ENCODE peak calls at places on chromosome 5, in six cellular contexts. M, U, K, C, E and G are unnamed samples.

GRCh38 chr5:52727568-52727967 is 60.1 kb upstream of the ITGA1 start:
- DNase-seq in C (no peak), M (peak; percentile 33), K (peak; percentile 16), E (no peak), U (peak; percentile 73), G (peak; percentile 79)

GRCh38 chr5:142280066-142281011 is 44.5 kb downstream of the SPRY4 start:
- DNase-seq in U (peak; percentile 79), M (no peak), C (no peak), E (no peak), K (peak; percentile 75), G (peak; percentile 83)

GRCh38 chr5:66273131-66273530 is 129.0 kb downstream of the SREK1 start:
- DNase-seq in U (no peak), K (no peak), C (no peak), E (no peak), M (no peak), G (no peak)

GRCh38 chr5:148746826-148747535 is 79.4 kb upstream of the ADRB2 start:
- DNase-seq in E (no peak), U (peak; percentile 68), K (no peak), C (no peak), M (no peak), G (peak; percentile 23)

GRCh38 chr5:139138790-139139189 is 59.4 kb downstream of the SIL1 start:
- DNase-seq in U (peak; percentile 56), C (peak; percentile 45), K (peak; percentile 33), E (no peak), M (no peak), G (peak; percentile 55)

GRCh38 chr5:54135042-54135441 is 175.3 kb downstream of the ARL15 start:
- DNase-seq in E (no peak), K (no peak), M (no peak), U (peak; percentile 48), C (no peak), G (peak; percentile 77)

GRCh38 chr5:61619777-61620518 is 287.9 kb downstream of the ZSWIM6 start:
- DNase-seq in K (no peak), U (no peak), C (no peak), E (no peak), M (no peak), G (no peak)

GRCh38 chr5:131773805-131774204 is 23.0 kb downstream of the FNIP1 start:
- DNase-seq in U (no peak), K (no peak), M (no peak), C (no peak), E (no peak), G (no peak)

GRCh38 chr5:91095786-91096380 is 287.2 kb downstream of the ARRDC3 start:
- DNase-seq in M (no peak), C (no peak), E (no peak), U (no peak), K (no peak), G (no peak)

GRCh38 chr5:121164632-121165031 is 687.0 kb upstream of the FTMT start:
- DNase-seq in C (no peak), E (no peak), M (no peak), K (no peak), U (no peak), G (no peak)

GRCh38 chr5:55502759-55503158 is 32.0 kb downstream of the PLPP1 start:
- DNase-seq in E (no peak), C (no peak), U (no peak), K (no peak), M (no peak), G (no peak)

GRCh38 chr5:131005963-131006684 is 158.9 kb downstream of the HINT1 start:
- DNase-seq in U (no peak), E (no peak), M (no peak), C (no peak), K (no peak), G (no peak)

GRCh38 chr5:174307656-174308271 is 262.3 kb downstream of the NSG2 start:
- DNase-seq in E (no peak), C (no peak), K (no peak), M (no peak), U (no peak), G (no peak)

GRCh38 chr5:106171132-106171531 is 1499.6 kb downstream of the EFNA5 start:
- DNase-seq in U (no peak), K (no peak), E (no peak), M (no peak), C (no peak), G (peak; percentile 79)

GRCh38 chr5:123107343-123108240 is 18.6 kb downstream of the PRDM6 start:
- DNase-seq in U (no peak), M (no peak), E (no peak), C (no peak), K (no peak), G (no peak)

GRCh38 chr5:112710896-112711295 is 26.8 kb upstream of the APC start:
- DNase-seq in C (no peak), K (no peak), E (no peak), M (no peak), U (no peak), G (no peak)

GRCh38 chr5:171306785-171307591 is 2.1 kb upstream of the TLX3 start:
- DNase-seq in E (no peak), M (no peak), U (no peak), C (no peak), K (no peak), G (no peak)

GRCh38 chr5:93572101-93572772 is 8.8 kb downstream of the NR2F1-AS1 start:
- DNase-seq in K (no peak), C (no peak), M (no peak), U (no peak), E (no peak), G (no peak)

GRCh38 chr5:113804943-113805342 is 291.4 kb downstream of the YTHDC2 start:
- DNase-seq in U (no peak), K (no peak), E (no peak), M (no peak), C (no peak), G (no peak)

GRCh38 chr5:134552301-134552700 is 26.8 kb downstream of the JADE2 start:
- DNase-seq in C (peak; percentile 47), M (peak; percentile 95), U (peak; percentile 99), K (peak; percentile 86), E (no peak), G (peak; percentile 98)

GRCh38 chr5:178333821-178334481 is 101.3 kb upstream of the PHYKPL start:
- DNase-seq in C (no peak), K (no peak), M (no peak), E (no peak), U (no peak), G (no peak)

GRCh38 chr5:151553130-151553670 is 37.9 kb downstream of the FAT2 start:
- DNase-seq in E (no peak), M (no peak), C (no peak), U (no peak), K (no peak), G (no peak)

GRCh38 chr5:171496431-171496830 is 77.0 kb downstream of the FGF18 start:
- DNase-seq in U (no peak), E (no peak), M (no peak), C (no peak), K (no peak), G (no peak)

GRCh38 chr5:126595486-126596083 is 566 bp upstream of the ALDH7A1 start:
- DNase-seq in M (no peak), U (peak; percentile 88), C (no peak), K (no peak), E (no peak), G (no peak)

GRCh38 chr5:150140830-150141229 is 14.8 kb downstream of the PDGFRB start:
- DNase-seq in M (no peak), C (no peak), K (peak; percentile 42), U (peak; percentile 100), E (no peak), G (peak; percentile 87)
- H3K4me3 ChIP-seq in M (no peak overlapping the region), C (no peak overlapping the region), K (peak overlapping the region; percentile 36), U (no peak overlapping the region), E (no peak overlapping the region), G (no peak overlapping the region)

DNA sequence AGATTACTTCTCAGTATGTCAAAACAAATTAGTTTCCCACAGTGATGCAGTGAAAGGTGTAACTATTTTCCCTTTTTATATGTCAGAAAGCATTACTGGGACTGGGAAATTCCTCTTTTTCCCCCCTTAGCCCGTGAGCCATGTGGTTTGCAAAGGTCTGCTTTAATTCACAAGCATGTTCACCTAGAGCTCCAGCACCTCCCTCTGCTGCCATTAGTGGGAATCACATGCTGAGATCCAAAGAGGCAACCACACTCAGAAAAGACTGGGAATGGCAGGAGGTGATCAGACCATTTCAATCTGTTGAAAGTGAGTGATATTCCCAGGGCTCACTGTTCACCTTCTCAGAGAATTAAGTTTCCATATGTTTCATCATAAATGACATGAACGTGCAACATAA is 703.7 kb upstream of the WWC1 start:
- DNase-seq in C (no peak), M (no peak), K (no peak), U (peak; percentile 22), E (no peak), G (peak; percentile 48)
- TF ChIP-seq CTCF in C (peak; percentile 76), M (peak; percentile 64), K (peak; percentile 58), U (peak; percentile 39), E (peak; percentile 9), G (peak; percentile 70)

DNA sequence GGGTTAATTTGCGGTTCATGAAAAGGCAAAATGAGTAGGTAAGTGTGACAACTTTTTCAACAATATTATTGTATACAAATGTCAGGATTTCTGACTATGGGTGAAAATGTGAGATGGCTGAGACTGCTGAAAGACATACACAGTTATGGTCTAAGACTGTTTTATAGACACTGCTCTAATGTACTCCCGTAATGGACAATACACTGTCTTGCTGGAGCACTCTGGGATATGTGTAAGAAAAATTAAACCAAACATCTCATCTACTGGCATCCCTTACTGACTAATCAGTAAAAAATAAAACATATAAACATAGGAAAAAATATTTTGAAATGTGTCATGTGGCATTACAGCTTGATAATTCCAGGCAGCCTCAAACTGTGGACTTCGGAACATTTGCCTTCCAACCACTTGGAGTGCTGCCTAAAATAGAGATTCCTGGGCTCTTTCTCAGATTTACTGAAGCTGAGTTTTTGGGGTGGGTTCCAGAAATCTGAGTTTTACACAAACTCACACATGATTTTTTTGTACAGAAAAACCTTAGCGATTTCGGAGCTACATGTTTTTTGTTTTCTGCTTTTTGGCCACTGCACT is 233.9 kb upstream of the TBCA start:
- DNase-seq in K (no peak), E (no peak), U (peak; percentile 95), C (no peak), M (peak; percentile 72), G (peak; percentile 80)
- H3K4me3 ChIP-seq in K (no peak overlapping the region), E (no peak overlapping the region), U (peak overlapping the region; percentile 27), C (no peak overlapping the region), M (peak overlapping the region; percentile 2), G (peak overlapping the region; percentile 15)

GRCh38 chr5:5295361-5295760 is 127.1 kb upstream of the ICE1 start:
- DNase-seq in M (no peak), E (no peak), C (no peak), K (no peak), U (no peak), G (no peak)

GRCh38 chr5:5290674-5291334 is 131.7 kb upstream of the ICE1 start:
- DNase-seq in C (no peak), U (no peak), K (no peak), E (no peak), M (no peak), G (no peak)

GRCh38 chr5:5291357-5291756 is 131.1 kb upstream of the ICE1 start:
- DNase-seq in C (no peak), U (no peak), E (no peak), M (no peak), K (no peak), G (no peak)

GRCh38 chr5:5294429-5294828 is 128.0 kb upstream of the ICE1 start:
- DNase-seq in M (no peak), C (no peak), E (no peak), U (no peak), K (no peak), G (no peak)

DNA sequence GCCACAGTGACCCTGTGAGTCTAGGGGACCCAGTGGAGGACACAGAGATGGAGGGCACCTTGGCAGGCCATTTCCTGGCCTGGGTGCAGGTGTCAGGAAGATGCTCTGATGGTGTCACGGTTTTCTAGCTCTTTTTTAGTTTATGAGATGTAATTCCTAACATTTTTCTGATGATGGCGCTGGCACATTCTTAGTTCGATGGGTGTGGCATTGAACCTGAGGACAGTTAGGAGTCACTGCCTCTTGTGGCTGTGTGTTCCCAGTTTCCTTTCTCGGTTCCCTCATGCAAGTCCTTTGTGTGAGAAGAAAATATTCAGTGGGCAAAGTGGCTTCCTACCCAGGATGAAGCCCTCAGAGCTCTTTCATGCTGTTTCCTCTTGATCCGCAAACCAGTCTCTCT is 129.4 kb upstream of the ICE1 start:
- DNase-seq in E (no peak), U (no peak), C (no peak), M (no peak), K (no peak), G (no peak)
- TF ChIP-seq CTCF in E (no peak), U (no peak), C (no peak), M (no peak), K (no peak), G (no peak)